ENCODE peak calls at places on chromosomes 7 and 10, in six cellular contexts. B, W, Y, I, T and K are unnamed samples.
A peak's percentile ranks its signal among the peaks of the same experiment; 100 is the strongest.

GRCh38 chr10:11881028-11881476 is 57.9 kb downstream of the PROSER2 start:
- DNase-seq in B (no peak), W (no peak), Y (no peak), I (no peak), T (no peak), K (no peak)

GRCh38 chr7:38751416-38751815 is 120.2 kb upstream of the AMPH start:
- DNase-seq in B (no peak), W (no peak), Y (no peak), I (no peak), T (no peak), K (no peak)

GRCh38 chr7:31261373-31261772 is 79.2 kb downstream of the NEUROD6 start:
- DNase-seq in B (no peak), W (no peak), Y (no peak), I (no peak), T (no peak), K (no peak)

GRCh38 chr7:31744294-31744874 is 57.4 kb downstream of the PPP1R17 start:
- DNase-seq in B (peak; percentile 82), W (no peak), Y (no peak), I (peak; percentile 60), T (peak; percentile 79), K (peak; percentile 86)

GRCh38 chr10:29946953-29947700 is 112.3 kb downstream of the JCAD start:
- DNase-seq in B (peak; percentile 41), W (no peak), Y (no peak), I (peak; percentile 40), T (no peak), K (no peak)

GRCh38 chr10:85919358-85920022 is 447.1 kb downstream of the GRID1 start:
- DNase-seq in B (no peak), W (no peak), Y (no peak), I (no peak), T (no peak), K (no peak)

GRCh38 chr7:2675256-2675764 is 12.7 kb upstream of the AMZ1 start:
- DNase-seq in B (no peak), W (no peak), Y (no peak), I (no peak), T (no peak), K (no peak)

GRCh38 chr10:36606234-36606839 is 519.1 kb upstream of the ANKRD30A start:
- DNase-seq in B (no peak), W (no peak), Y (no peak), I (no peak), T (no peak), K (no peak)

GRCh38 chr7:2255145-2256139 is 13.4 kb downstream of the NUDT1 start:
- DNase-seq in B (peak; percentile 25), W (no peak), Y (no peak), I (no peak), T (no peak), K (no peak)

GRCh38 chr10:21929070-21929469 is 74.5 kb downstream of the DNAJC1 start:
- DNase-seq in B (no peak), W (no peak), Y (no peak), I (no peak), T (no peak), K (no peak)

GRCh38 chr10:7471720-7472367 is 61.0 kb upstream of the SFMBT2 start:
- DNase-seq in B (no peak), W (no peak), Y (no peak), I (no peak), T (peak; percentile 98), K (peak; percentile 39)

GRCh38 chr10:12628964-12629766 is 279.8 kb downstream of the CAMK1D start:
- DNase-seq in B (no peak), W (no peak), Y (no peak), I (no peak), T (no peak), K (no peak)

GRCh38 chr10:43137701-43137970 is 609 bp upstream of the CSGALNACT2 start:
- DNase-seq in B (peak; percentile 43), W (no peak), Y (no peak), I (peak; percentile 60), T (no peak), K (peak; percentile 68)

GRCh38 chr10:93039721-93040120 is 20.9 kb upstream of the CYP26C1 start:
- DNase-seq in B (no peak), W (no peak), Y (no peak), I (no peak), T (peak; percentile 74), K (no peak)

GRCh38 chr7:27107391-27107900 is 5.0 kb upstream of the HOXA2 start:
- DNase-seq in B (no peak), W (no peak), Y (no peak), I (no peak), T (no peak), K (no peak)

GRCh38 chr7:90180011-90180585 is 25.8 kb downstream of the STEAP1 start:
- DNase-seq in B (no peak), W (no peak), Y (no peak), I (no peak), T (no peak), K (no peak)

GRCh38 chr10:32347363-32347735 is 391 bp upstream of the EPC1 start:
- DNase-seq in B (no peak), W (no peak), Y (no peak), I (no peak), T (no peak), K (no peak)

GRCh38 chr10:47278152-47278473 is 21.9 kb upstream of the GDF10 start:
- DNase-seq in B (no peak), W (no peak), Y (no peak), I (no peak), T (no peak), K (no peak)

GRCh38 chr7:77528368-77528767 is 8.7 kb upstream of the PTPN12 start:
- DNase-seq in B (no peak), W (no peak), Y (no peak), I (no peak), T (no peak), K (no peak)

GRCh38 chr10:70441161-70441876 is at the start of gene NODAL:
- DNase-seq in B (no peak), W (no peak), Y (no peak), I (no peak), T (no peak), K (no peak)

GRCh38 chr10:43965033-43965917 is 316.6 kb upstream of the ZNF32 start:
- DNase-seq in B (no peak), W (no peak), Y (no peak), I (no peak), T (peak; percentile 2), K (no peak)

GRCh38 chr10:63376560-63377304 is 89.0 kb downstream of the JMJD1C start:
- DNase-seq in B (no peak), W (no peak), Y (no peak), I (no peak), T (no peak), K (no peak)

GRCh38 chr7:7848245-7848644 is 120.4 kb upstream of the GLCCI1 start:
- DNase-seq in B (no peak), W (no peak), Y (no peak), I (no peak), T (no peak), K (no peak)

GRCh38 chr10:24444337-24444736 is 235.4 kb downstream of the KIAA1217 start:
- DNase-seq in B (no peak), W (no peak), Y (no peak), I (no peak), T (no peak), K (no peak)

GRCh38 chr7:138396251-138397070 is 63.6 kb upstream of the TRIM24 start:
- DNase-seq in B (peak; percentile 81), W (no peak), Y (no peak), I (no peak), T (no peak), K (no peak)

GRCh38 chr7:832292-832967 is at the start of gene SUN1:
- DNase-seq in B (peak; percentile 82), W (peak; percentile 30), Y (no peak), I (peak; percentile 48), T (peak; percentile 45), K (peak; percentile 75)

GRCh38 chr7:36810476-36810875 is 86.2 kb upstream of the AOAH start:
- DNase-seq in B (no peak), W (no peak), Y (no peak), I (no peak), T (no peak), K (no peak)